ENCODE peak calls at places on chromosomes 16 and 17, in ten cellular contexts. L is thyroid gland; H is AG04450; W is CD8-positive, alpha-beta T cell; R is hepatocyte; I is stomach; M is Peyer's patch; S is prostate gland; J is CD8-positive, alpha-beta memory T cell; T is pancreas. P is an unnamed sample.

GRCh38 chr17:78650093-78650715 is 73.0 kb upstream of the DNAH17 start:
- DNase-seq in M (no peak), H (no peak), J (no peak), T (no peak), R (no peak), W (no peak), L (no peak), S (no peak), I (no peak), P (no peak)

GRCh38 chr16:51683882-51684281 is 532.8 kb upstream of the SALL1 start:
- DNase-seq in H (no peak), M (no peak), W (no peak), J (no peak), T (no peak), I (no peak), S (no peak), R (no peak), L (no peak), P (no peak)

GRCh38 chr17:68210570-68210969 is 37.3 kb upstream of the AMZ2 start:
- DNase-seq in W (no peak), H (no peak), S (no peak), M (peak; percentile 36), I (no peak), J (no peak), L (no peak), R (no peak), T (no peak), P (no peak)

GRCh38 chr16:54506691-54507090 is 220.1 kb upstream of the IRX3 start:
- DNase-seq in R (no peak), M (no peak), J (no peak), H (no peak), S (no peak), L (peak; percentile 42), W (no peak), T (no peak), I (no peak), P (no peak)

GRCh38 chr17:75178453-75178852 is 4.3 kb downstream of the SUMO2 start:
- DNase-seq in J (no peak), H (no peak), W (peak; percentile 13), I (no peak), L (no peak), T (no peak), S (no peak), M (no peak), R (no peak), P (no peak)

GRCh38 chr17:64218066-64218465 is 45.0 kb downstream of the TEX2 start:
- DNase-seq in R (no peak), S (no peak), T (no peak), M (no peak), H (no peak), I (no peak), L (peak; percentile 48), W (no peak), J (peak; percentile 28), P (no peak)

GRCh38 chr16:24953721-24954120 is 61.4 kb downstream of the ARHGAP17 start:
- DNase-seq in L (no peak), H (no peak), T (no peak), R (no peak), J (no peak), I (no peak), M (peak; percentile 38), S (no peak), W (no peak), P (no peak)

GRCh38 chr17:80694992-80695912 is 150.6 kb downstream of the RPTOR start:
- DNase-seq in I (no peak), L (no peak), M (no peak), T (peak; percentile 32), R (peak; percentile 85), J (no peak), H (no peak), W (no peak), S (no peak), P (no peak)

GRCh38 chr17:65694601-65695000 is 133.2 kb upstream of the AXIN2 start:
- DNase-seq in T (no peak), R (no peak), I (no peak), J (no peak), W (no peak), H (no peak), L (no peak), S (no peak), M (no peak), P (no peak)

GRCh38 chr17:57522436-57523005 is 222.6 kb downstream of the CCDC182 start:
- DNase-seq in J (no peak), W (no peak), I (no peak), L (no peak), H (no peak), R (no peak), T (no peak), S (no peak), M (no peak), P (no peak)

GRCh38 chr17:70484050-70484449 is 314.7 kb downstream of the KCNJ2 start:
- DNase-seq in M (no peak), T (no peak), W (no peak), I (no peak), H (no peak), J (no peak), L (no peak), R (no peak), S (no peak), P (no peak)

GRCh38 chr16:81360135-81360534 is 45.4 kb downstream of the GAN start:
- DNase-seq in L (no peak), J (no peak), T (no peak), S (no peak), R (no peak), I (no peak), W (no peak), M (no peak), H (no peak), P (no peak)

GRCh38 chr17:34840758-34841157 is 120.5 kb downstream of the CCT6B start:
- DNase-seq in H (no peak), S (no peak), L (no peak), M (no peak), W (no peak), I (no peak), R (no peak), T (no peak), J (peak; percentile 13), P (no peak)

GRCh38 chr17:12821376-12821940 is 32.2 kb downstream of the ARHGAP44 start:
- DNase-seq in W (no peak), J (no peak), R (peak; percentile 24), L (no peak), H (no peak), I (no peak), T (no peak), M (peak; percentile 48), S (peak; percentile 16), P (no peak)

GRCh38 chr17:73436966-73437365 is 125.2 kb upstream of the CDC42EP4 start:
- DNase-seq in J (no peak), M (no peak), R (no peak), I (no peak), S (no peak), L (no peak), H (no peak), T (no peak), W (no peak), P (no peak)

GRCh38 chr17:50699410-50699809 is 8.3 kb downstream of the ANKRD40 start:
- DNase-seq in M (no peak), R (no peak), I (no peak), T (no peak), W (no peak), H (no peak), L (no peak), S (no peak), J (no peak), P (no peak)

GRCh38 chr17:45440161-45440859 is 7.6 kb upstream of the ARHGAP27 start:
- DNase-seq in M (no peak), I (no peak), H (no peak), W (no peak), S (peak; percentile 54), T (no peak), L (no peak), J (no peak), R (peak; percentile 60), P (no peak)

GRCh38 chr17:13273744-13274295 is 256.0 kb upstream of the ELAC2 start:
- DNase-seq in I (no peak), R (peak; percentile 46), L (no peak), T (no peak), H (no peak), W (no peak), J (no peak), M (no peak), S (no peak), P (no peak)

GRCh38 chr17:2776589-2777241 is 19.5 kb upstream of the RAP1GAP2 start:
- DNase-seq in J (no peak), M (no peak), H (no peak), S (no peak), I (no peak), T (no peak), R (peak; percentile 65), W (no peak), L (no peak), P (no peak)

DNA sequence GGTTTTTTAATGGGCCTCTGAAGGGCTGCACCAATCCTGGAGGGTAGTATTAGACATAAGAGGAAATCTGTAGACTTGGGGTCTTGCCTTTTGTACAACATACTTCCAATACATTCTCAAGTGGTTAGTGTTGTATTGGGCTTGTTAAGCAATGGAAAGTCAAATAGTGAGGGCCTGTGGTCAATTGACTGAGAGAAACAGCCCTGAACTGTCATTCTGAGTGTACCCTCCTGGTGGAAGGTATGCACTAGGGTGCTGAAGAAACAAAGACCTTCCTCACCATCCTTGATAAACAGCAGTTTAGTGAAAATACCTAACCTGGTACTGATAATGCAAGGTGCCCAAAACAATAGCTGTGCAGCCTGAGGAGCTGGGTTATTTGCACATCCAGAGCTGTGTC is 22.2 kb downstream of the OR2C1 start:
- DNase-seq in I (no peak), J (no peak), M (no peak), W (no peak), T (no peak), L (no peak), S (no peak), H (no peak), R (no peak), P (no peak)
- H3K9me3 ChIP-seq in I (peaks cover 38% of the 10 kb centered on the region), J (peaks cover 33% of the 10 kb centered on the region), M (no peaks in the 10 kb centered on the region), W (peaks cover 34% of the 10 kb centered on the region), T (no peaks in the 10 kb centered on the region), L (peaks cover 5% of the 10 kb centered on the region), S (peaks cover 2% of the 10 kb centered on the region), H (peaks cover 52% of the 10 kb centered on the region), R (peaks cover 16% of the 10 kb centered on the region), P (peaks cover 23% of the 10 kb centered on the region)

GRCh38 chr16:78249832-78250231 is 150.4 kb downstream of the WWOX start:
- DNase-seq in S (no peak), R (peak; percentile 35), L (no peak), W (no peak), J (no peak), M (no peak), T (peak; percentile 59), H (no peak), I (no peak), P (no peak)
- H3K9me3 ChIP-seq in S (no peaks in the 10 kb centered on the region), R (no peaks in the 10 kb centered on the region), L (no peaks in the 10 kb centered on the region), W (no peaks in the 10 kb centered on the region), J (no peaks in the 10 kb centered on the region), M (no peaks in the 10 kb centered on the region), T (no peaks in the 10 kb centered on the region), H (peaks cover 12% of the 10 kb centered on the region), I (no peaks in the 10 kb centered on the region), P (no peaks in the 10 kb centered on the region)

GRCh38 chr17:17042381-17042736 is at the start of gene MPRIP:
- DNase-seq in M (no peak), H (no peak), T (no peak), L (no peak), I (no peak), R (no peak), J (no peak), S (no peak), W (no peak), P (no peak)
- H3K9me3 ChIP-seq in M (no peaks in the 10 kb centered on the region), H (no peaks in the 10 kb centered on the region), T (no peaks in the 10 kb centered on the region), L (no peaks in the 10 kb centered on the region), I (no peaks in the 10 kb centered on the region), R (no peaks in the 10 kb centered on the region), J (no peaks in the 10 kb centered on the region), S (no peaks in the 10 kb centered on the region), W (no peaks in the 10 kb centered on the region), P (no peaks in the 10 kb centered on the region)

GRCh38 chr16:35255816-35256215 is 1796.4 kb downstream of the TP53TG3F start:
- DNase-seq in S (no peak), T (no peak), H (no peak), L (no peak), R (no peak), M (no peak), J (no peak), I (no peak), W (no peak), P (no peak)
- H3K9me3 ChIP-seq in S (no peaks in the 10 kb centered on the region), T (no peaks in the 10 kb centered on the region), H (peaks cover 32% of the 10 kb centered on the region), L (no peaks in the 10 kb centered on the region), R (peaks cover 6% of the 10 kb centered on the region), M (no peaks in the 10 kb centered on the region), J (no peaks in the 10 kb centered on the region), I (peaks cover 5% of the 10 kb centered on the region), W (no peaks in the 10 kb centered on the region), P (no peaks in the 10 kb centered on the region)

P was measured in T-helper 17 cell.